ENCODE peak calls at places on chromosome 15, in four cellular contexts. One of them, this sample, is unnamed.
A peak's percentile ranks its signal among the peaks of the same experiment; 100 is the strongest.

GRCh38 chr15:31461911-31462480 is 135.4 kb downstream of the KLF13 start:
- DNase-seq in tibial artery: no peak
- DNase-seq in GM23338: peak; percentile 49
- DNase-seq in K562: no peak
- DNase-seq in this sample: no peak

GRCh38 chr15:96343529-96344072 is 13.1 kb downstream of the NR2F2 start:
- DNase-seq in tibial artery: no peak
- DNase-seq in GM23338: peak; percentile 51
- DNase-seq in K562: no peak
- DNase-seq in this sample: no peak

GRCh38 chr15:66657062-66658020 is 44.7 kb upstream of the SMAD6 start:
- DNase-seq in K562: no peak
- DNase-seq in GM23338: peak; percentile 95
- DNase-seq in tibial artery: no peak
- DNase-seq in this sample: no peak

GRCh38 chr15:37134699-37135131 is 34.4 kb upstream of the MEIS2 start:
- DNase-seq in K562: peak; percentile 50
- DNase-seq in tibial artery: no peak
- DNase-seq in GM23338: peak; percentile 69
- DNase-seq in this sample: peak; percentile 11

GRCh38 chr15:90594297-90594696 is 64.6 kb downstream of the CRTC3 start:
- DNase-seq in tibial artery: peak; percentile 92
- DNase-seq in GM23338: peak; percentile 45
- DNase-seq in K562: no peak
- DNase-seq in this sample: no peak

GRCh38 chr15:51736646-51737537 is 563 bp downstream of the LYSMD2 start:
- DNase-seq in tibial artery: peak; percentile 29
- DNase-seq in K562: peak; percentile 72
- DNase-seq in GM23338: peak; percentile 70
- DNase-seq in this sample: peak; percentile 63

GRCh38 chr15:90762109-90762508 is 45.0 kb downstream of the BLM start:
- DNase-seq in GM23338: peak; percentile 4
- DNase-seq in tibial artery: peak; percentile 86
- DNase-seq in K562: no peak
- DNase-seq in this sample: no peak

GRCh38 chr15:74406992-74407705 is 26.6 kb downstream of the SEMA7A start:
- DNase-seq in GM23338: peak; percentile 29
- DNase-seq in tibial artery: no peak
- DNase-seq in K562: no peak
- DNase-seq in this sample: no peak

GRCh38 chr15:85793641-85794597 is 806 bp downstream of the KLHL25 start:
- DNase-seq in K562: peak; percentile 1
- DNase-seq in GM23338: peak; percentile 37
- DNase-seq in tibial artery: peak; percentile 33
- DNase-seq in this sample: peak; percentile 29

GRCh38 chr15:42070276-42070965 is 23.9 kb downstream of the PLA2G4D start:
- DNase-seq in GM23338: no peak
- DNase-seq in K562: no peak
- DNase-seq in tibial artery: no peak
- DNase-seq in this sample: no peak

GRCh38 chr15:51623386-51623938 is 891 bp upstream of the DMXL2 start:
- DNase-seq in tibial artery: no peak
- DNase-seq in GM23338: no peak
- DNase-seq in K562: peak; percentile 77
- DNase-seq in this sample: no peak

GRCh38 chr15:52076889-52077781 is 35.4 kb downstream of the BCL2L10 start:
- DNase-seq in tibial artery: no peak
- DNase-seq in GM23338: no peak
- DNase-seq in K562: peak; percentile 33
- DNase-seq in this sample: no peak

GRCh38 chr15:19987389-19988048 is 554.1 kb downstream of the GOLGA6L6 start:
- DNase-seq in tibial artery: no peak
- DNase-seq in K562: peak; percentile 46
- DNase-seq in GM23338: peak; percentile 16
- DNase-seq in this sample: peak; percentile 69

GRCh38 chr15:38828031-38828532 is 263.5 kb upstream of the RASGRP1 start:
- DNase-seq in tibial artery: no peak
- DNase-seq in K562: no peak
- DNase-seq in GM23338: no peak
- DNase-seq in this sample: no peak

GRCh38 chr15:83764201-83764839 is 110.4 kb downstream of the ADAMTSL3 start:
- DNase-seq in GM23338: no peak
- DNase-seq in K562: no peak
- DNase-seq in tibial artery: no peak
- DNase-seq in this sample: no peak

GRCh38 chr15:36926422-36926815 is 173.9 kb downstream of the MEIS2 start:
- DNase-seq in GM23338: no peak
- DNase-seq in tibial artery: no peak
- DNase-seq in K562: no peak
- DNase-seq in this sample: no peak

GRCh38 chr15:88513195-88513594 is 33.3 kb downstream of the DET1 start:
- DNase-seq in K562: no peak
- DNase-seq in GM23338: no peak
- DNase-seq in tibial artery: no peak
- DNase-seq in this sample: no peak

GRCh38 chr15:85482896-85483295 is 102.5 kb downstream of the AKAP13 start:
- DNase-seq in tibial artery: no peak
- DNase-seq in K562: no peak
- DNase-seq in GM23338: no peak
- DNase-seq in this sample: no peak

GRCh38 chr15:85495096-85495495 is 114.7 kb downstream of the AKAP13 start:
- DNase-seq in K562: no peak
- DNase-seq in GM23338: no peak
- DNase-seq in tibial artery: no peak
- DNase-seq in this sample: no peak

GRCh38 chr15:96234109-96234892 is 96.2 kb upstream of the NR2F2 start:
- DNase-seq in GM23338: no peak
- DNase-seq in tibial artery: peak; percentile 26
- DNase-seq in K562: peak; percentile 44
- DNase-seq in this sample: peak; percentile 64

GRCh38 chr15:101070502-101071273 is 151.5 kb downstream of the LRRK1 start:
- DNase-seq in tibial artery: no peak
- DNase-seq in K562: no peak
- DNase-seq in GM23338: peak; percentile 41
- DNase-seq in this sample: no peak

GRCh38 chr15:51907136-51907862 is 64.3 kb downstream of the LEO1 start:
- DNase-seq in GM23338: peak; percentile 60
- DNase-seq in tibial artery: no peak
- DNase-seq in K562: peak; percentile 46
- DNase-seq in this sample: no peak

GRCh38 chr15:85689729-85690128 is 105.0 kb downstream of the KLHL25 start:
- DNase-seq in K562: no peak
- DNase-seq in GM23338: peak; percentile 81
- DNase-seq in tibial artery: peak; percentile 47
- DNase-seq in this sample: no peak

GRCh38 chr15:44157679-44158078 is 37.4 kb downstream of the FRMD5 start:
- DNase-seq in K562: no peak
- DNase-seq in tibial artery: no peak
- DNase-seq in GM23338: no peak
- DNase-seq in this sample: no peak

GRCh38 chr15:80949756-80950155 is 39.9 kb downstream of the MESD start:
- DNase-seq in tibial artery: no peak
- DNase-seq in K562: no peak
- DNase-seq in GM23338: no peak
- DNase-seq in this sample: no peak

DNA sequence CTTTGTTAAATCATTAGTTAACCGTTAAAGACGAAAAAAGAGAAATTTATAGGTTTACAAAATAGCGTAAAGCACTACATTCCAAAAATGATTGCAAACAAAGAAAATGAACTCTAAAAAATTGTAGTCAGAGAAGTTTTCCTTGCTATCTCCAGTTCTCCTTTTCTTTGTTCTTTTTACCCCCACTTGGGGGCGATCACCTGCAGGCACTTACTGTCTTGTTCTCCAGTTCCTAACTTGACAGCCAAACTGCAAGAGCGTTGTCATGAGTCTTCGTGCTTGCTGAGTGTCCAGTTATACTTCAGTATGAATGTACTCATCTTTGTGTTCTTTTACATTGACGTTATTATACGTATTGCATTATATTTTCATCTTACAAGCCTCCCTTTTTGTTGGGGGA is 54.5 kb downstream of the CHD2 start:
- DNase-seq in GM23338: peak; percentile 50
- DNase-seq in tibial artery: no peak
- DNase-seq in K562: peak; percentile 47
- DNase-seq in this sample: peak; percentile 15
- H3K36me3 ChIP-seq in GM23338: peaks cover 75% of the 10 kb centered on the region
- H3K36me3 ChIP-seq in tibial artery: peaks cover 86% of the 10 kb centered on the region
- H3K36me3 ChIP-seq in K562: peaks cover 92% of the 10 kb centered on the region
- H3K36me3 ChIP-seq in this sample: peaks cover 96% of the 10 kb centered on the region

GRCh38 chr15:60555814-60556213 is 76.9 kb upstream of the ICE2 start:
- DNase-seq in K562: no peak
- DNase-seq in GM23338: peak; percentile 62
- DNase-seq in tibial artery: no peak
- DNase-seq in this sample: no peak
- H3K4me3 ChIP-seq in K562: no peak overlapping the region
- H3K4me3 ChIP-seq in GM23338: no peak overlapping the region
- H3K4me3 ChIP-seq in tibial artery: no peak overlapping the region
- H3K4me3 ChIP-seq in this sample: no peak overlapping the region

DNA sequence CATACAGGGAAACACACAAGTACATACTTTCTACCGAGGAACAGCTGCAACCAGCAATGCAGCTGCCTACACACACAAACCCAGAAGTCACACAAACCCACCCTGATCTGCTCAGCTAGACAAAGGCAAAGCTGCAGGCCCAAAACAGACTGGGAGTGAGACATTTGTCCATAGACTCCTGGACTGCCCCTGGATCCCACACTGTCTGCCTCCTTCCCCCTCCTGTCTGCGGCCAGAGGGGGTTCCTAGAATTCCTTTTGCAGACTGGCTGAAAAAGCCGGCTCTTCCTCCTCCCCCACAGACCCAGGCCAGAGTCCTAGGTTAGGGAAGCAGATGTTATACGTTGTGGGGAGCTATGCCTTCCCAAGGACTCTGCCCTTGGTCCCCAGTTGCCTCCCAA is 37.2 kb upstream of the CILP start:
- DNase-seq in tibial artery: no peak
- DNase-seq in GM23338: peak; percentile 35
- DNase-seq in K562: no peak
- DNase-seq in this sample: no peak
- H3K27ac ChIP-seq in tibial artery: no peak overlapping the region
- H3K27ac ChIP-seq in GM23338: no peak overlapping the region
- H3K27ac ChIP-seq in K562: no peak overlapping the region
- H3K27ac ChIP-seq in this sample: no peak overlapping the region

GRCh38 chr15:69906256-69907185 is 191.2 kb downstream of the TLE3 start:
- DNase-seq in tibial artery: no peak
- DNase-seq in K562: no peak
- DNase-seq in GM23338: no peak
- DNase-seq in this sample: no peak
- H3K36me3 ChIP-seq in tibial artery: no peaks in the 10 kb centered on the region
- H3K36me3 ChIP-seq in K562: no peaks in the 10 kb centered on the region
- H3K36me3 ChIP-seq in GM23338: no peaks in the 10 kb centered on the region
- H3K36me3 ChIP-seq in this sample: no peaks in the 10 kb centered on the region

This sample was measured in WERI-Rb-1.